ENCODE peak calls at places on chromosomes 7 and 10, in four cellular contexts. O is H1, G is HCT116, D is HepG2. T is an unnamed sample.

GRCh38 chr7:47330561-47331178 is 251.2 kb downstream of the TNS3 start:
- DNase-seq in O (peak), G (no peak), D (no peak), T (no peak)

GRCh38 chr7:26471676-26472075 is 180.0 kb downstream of the SNX10 start:
- DNase-seq in G (no peak), O (no peak), D (no peak), T (no peak)

GRCh38 chr7:94182066-94182465 is 177.9 kb upstream of the BET1 start:
- DNase-seq in D (no peak), G (peak), O (no peak), T (no peak)

GRCh38 chr7:92636018-92636560 is 45.9 kb upstream of the FAM133B start:
- DNase-seq in G (no peak), O (no peak), D (no peak), T (no peak)

GRCh38 chr7:7385421-7385820 is 150.3 kb downstream of the COL28A1 start:
- DNase-seq in G (no peak), O (no peak), D (no peak), T (no peak)

GRCh38 chr10:63072951-63073350 is 60.2 kb upstream of the NRBF2 start:
- DNase-seq in D (no peak), G (no peak), O (no peak), T (peak)

GRCh38 chr10:3486346-3487065 is 298.5 kb downstream of the KLF6 start:
- DNase-seq in G (peak), D (peak), O (peak), T (no peak)

GRCh38 chr7:96199421-96199820 is 122.5 kb downstream of the SLC25A13 start:
- DNase-seq in G (no peak), D (no peak), O (no peak), T (no peak)

GRCh38 chr7:150337179-150337578 is 4.2 kb downstream of the RARRES2 start:
- DNase-seq in D (no peak), G (no peak), O (no peak), T (no peak)

GRCh38 chr10:110081914-110082313 is 74.1 kb downstream of the ADD3 start:
- DNase-seq in G (no peak), O (no peak), D (peak), T (no peak)

GRCh38 chr10:118754132-118754555 is 626 bp downstream of the CACUL1 start:
- DNase-seq in O (peak), D (peak), G (no peak), T (peak)

GRCh38 chr7:88888684-88889083 is 93.1 kb upstream of the TEX47 start:
- DNase-seq in G (peak), O (no peak), D (no peak), T (no peak)

GRCh38 chr10:112706580-112706979 is 243.5 kb upstream of the TCF7L2 start:
- DNase-seq in D (no peak), G (no peak), O (peak), T (no peak)

GRCh38 chr10:50605280-50606270 is 18.2 kb downstream of the SGMS1 start:
- DNase-seq in G (no peak), D (peak), O (no peak), T (peak)

DNA sequence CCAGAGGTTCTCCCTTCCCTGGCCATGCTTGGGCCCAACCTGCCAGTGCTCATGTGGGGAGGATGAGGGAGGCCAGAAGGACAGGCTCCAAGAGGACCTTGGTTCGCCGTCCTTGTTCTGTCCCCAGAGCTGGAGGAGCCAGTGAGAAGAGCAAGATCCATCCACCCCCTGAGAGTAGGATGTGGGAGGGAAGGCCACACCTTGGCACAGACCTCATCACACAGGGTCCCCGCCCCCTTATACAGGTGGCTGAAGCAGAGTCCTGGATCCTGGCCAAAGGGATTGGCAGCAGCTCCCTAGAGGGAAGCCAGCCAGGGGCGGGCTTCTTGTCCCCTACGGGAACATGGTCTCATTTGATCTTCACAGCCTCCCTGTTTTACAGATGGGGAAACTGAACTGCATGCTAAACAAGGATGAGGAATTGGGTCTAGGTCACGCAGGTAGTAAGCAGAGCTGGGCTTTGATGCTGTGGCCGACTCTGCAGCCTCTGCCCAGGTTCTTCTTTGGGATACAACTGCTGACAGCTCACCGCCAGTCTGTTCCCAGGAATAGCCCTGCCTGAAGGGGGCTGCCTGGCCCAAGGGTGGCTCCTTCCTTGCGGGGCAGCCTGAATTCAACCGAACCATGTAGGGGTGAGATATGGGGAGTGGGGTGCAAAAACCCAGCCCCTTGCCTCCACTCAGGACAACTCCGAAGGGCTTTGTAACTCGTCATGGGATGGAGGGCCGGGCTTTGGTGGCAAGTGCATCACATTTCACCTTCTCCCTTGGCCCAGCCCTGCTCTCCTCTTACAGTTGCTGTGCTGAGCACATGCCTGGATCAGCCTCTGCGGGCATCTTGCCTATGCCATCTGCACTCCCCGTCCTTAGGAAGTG is 62.2 kb upstream of the KDM7A start:
- DNase-seq in D (peak), O (no peak), G (no peak), T (no peak)
- TF ChIP-seq JUND in D (no peak), O (no peak), G (no peak), T (no peak)

GRCh38 chr10:49550563-49550962 is 11.6 kb upstream of the ERCC6 start:
- DNase-seq in G (peak), O (no peak), D (no peak), T (no peak)

GRCh38 chr10:49549640-49550346 is 10.9 kb upstream of the ERCC6 start:
- DNase-seq in D (no peak), G (no peak), O (no peak), T (no peak)

GRCh38 chr10:49556723-49557122 is 17.8 kb upstream of the ERCC6 start:
- DNase-seq in D (no peak), O (no peak), G (no peak), T (no peak)

GRCh38 chr10:49558194-49558593 is 19.3 kb upstream of the ERCC6 start:
- DNase-seq in D (no peak), O (no peak), G (no peak), T (no peak)

GRCh38 chr10:49552277-49552676 is 13.4 kb upstream of the ERCC6 start:
- DNase-seq in D (no peak), G (no peak), O (no peak), T (no peak)
- TF ChIP-seq JUND in D (no peak), G (no peak), O (no peak), T (no peak)

GRCh38 chr10:54985732-54986131 is 184.7 kb upstream of the PCDH15 start:
- DNase-seq in G (no peak), O (no peak), D (peak), T (no peak)
- TF ChIP-seq JUND in G (no peak), O (no peak), D (no peak), T (no peak)

GRCh38 chr10:8758029-8758428 is 703.5 kb downstream of the GATA3 start:
- DNase-seq in O (no peak), G (no peak), D (no peak), T (no peak)
- TF ChIP-seq JUND in O (no peak), G (no peak), D (no peak), T (no peak)

DNA sequence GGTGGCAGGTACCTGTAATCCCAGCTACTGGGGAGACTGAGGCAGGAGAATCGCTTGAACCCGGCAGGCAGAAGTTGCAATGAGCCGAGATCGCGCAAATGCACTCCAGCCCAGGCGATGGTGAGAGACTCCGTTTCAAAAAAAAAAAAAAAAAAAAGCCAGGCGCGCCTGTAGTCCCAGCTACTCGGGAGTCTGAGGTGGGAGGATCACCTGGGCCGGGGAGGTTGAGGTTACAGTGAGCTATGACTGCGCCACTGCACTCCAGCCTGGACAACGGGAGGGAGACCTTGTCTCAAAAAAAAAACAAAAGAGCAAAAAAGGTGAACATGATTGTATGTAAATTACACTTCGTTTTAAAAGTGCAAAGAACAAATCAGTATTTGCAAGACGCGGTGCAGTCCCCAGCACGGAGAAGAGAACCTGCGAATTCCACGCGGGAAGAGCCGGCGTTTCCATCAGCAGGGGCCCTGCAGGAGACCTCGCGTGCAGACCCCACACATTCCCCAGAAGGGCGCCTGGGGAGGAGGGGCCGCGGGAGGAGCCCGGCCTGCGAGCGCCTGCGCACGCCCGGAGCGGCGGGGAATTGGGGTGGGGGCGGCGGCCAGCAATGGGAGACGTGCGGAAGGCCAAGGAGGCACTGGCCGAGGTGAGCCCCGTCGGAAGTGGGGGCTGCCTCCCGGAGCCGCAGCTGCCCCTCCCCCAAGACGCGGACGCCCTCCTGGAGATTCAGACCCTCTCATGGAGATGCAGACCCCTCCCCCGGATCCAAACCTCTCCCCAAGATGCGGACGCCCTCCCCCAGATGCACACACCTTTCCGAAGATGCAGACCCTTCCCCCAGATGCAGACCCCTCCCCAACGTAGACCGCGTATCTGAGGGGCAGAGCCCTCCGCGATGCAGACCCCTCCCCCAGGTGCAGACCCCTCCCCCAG is 16.7 kb upstream of the SUN1 start:
- DNase-seq in G (no peak), O (peak), D (no peak), T (no peak)
- TF ChIP-seq JUND in G (no peak), O (no peak), D (no peak), T (no peak)

T was measured in T47D.